ENCODE peak calls at places on chromosomes 11 and 22, in four cellular contexts. I is HepG2, Z is GM12878, K is K562. W is an unnamed sample.

GRCh38 chr11:117219455-117219854 is 12.4 kb downstream of the PCSK7 start:
- DNase-seq in Z (no peak), K (no peak), I (no peak), W (no peak)

GRCh38 chr11:78398715-78399114 is 18.9 kb downstream of the GAB2 start:
- DNase-seq in Z (no peak), I (no peak), K (no peak), W (no peak)

GRCh38 chr11:35304393-35304790 is 115.0 kb downstream of the SLC1A2 start:
- DNase-seq in I (peak), K (no peak), Z (no peak), W (no peak)

GRCh38 chr11:130786586-130786985 is 129.7 kb downstream of the SNX19 start:
- DNase-seq in Z (no peak), K (no peak), I (no peak), W (no peak)

GRCh38 chr11:3186166-3186953 is 21.2 kb upstream of the OSBPL5 start:
- DNase-seq in Z (no peak), I (no peak), K (no peak), W (no peak)

GRCh38 chr11:3000032-3000961 is 8.2 kb upstream of the NAP1L4 start:
- DNase-seq in Z (no peak), I (no peak), K (no peak), W (no peak)

GRCh38 chr11:1478544-1478943 is 8.0 kb downstream of the MOB2 start:
- DNase-seq in Z (no peak), I (no peak), K (no peak), W (no peak)

GRCh38 chr11:82823635-82824614 is 76.3 kb downstream of the PRCP start:
- DNase-seq in I (no peak), Z (no peak), K (no peak), W (no peak)

GRCh38 chr11:132784441-132784840 is 747.9 kb downstream of the OPCML start:
- DNase-seq in Z (no peak), K (no peak), I (no peak), W (no peak)

GRCh38 chr11:127345819-127346459 is 345.4 kb upstream of the KIRREL3 start:
- DNase-seq in K (peak), I (peak), Z (no peak), W (peak)

DNA sequence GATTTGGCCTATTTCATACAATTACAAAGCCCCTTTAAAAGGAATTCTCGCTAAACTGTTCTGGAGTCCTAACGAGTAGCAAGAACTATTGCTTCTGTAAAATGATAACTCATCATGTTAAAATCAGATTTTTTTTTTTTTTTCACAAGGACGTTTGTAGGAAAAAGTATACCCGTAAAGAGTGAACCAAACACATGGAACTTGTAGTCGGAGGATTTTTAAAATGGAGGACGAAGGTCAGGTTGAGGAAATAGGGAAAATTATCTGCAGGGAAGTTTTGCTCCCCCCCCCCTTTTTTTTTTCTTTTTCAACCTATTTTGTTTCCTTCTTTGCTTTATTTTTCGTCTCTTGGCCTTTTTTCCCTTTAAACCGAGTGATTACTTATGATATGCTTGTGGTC is 1.0 kb downstream of the HSD17B12 start:
- DNase-seq in I (peak), Z (no peak), K (no peak), W (no peak)
- TF ChIP-seq CREM in I (no peak), Z (no peak), K (no peak), W (no peak)

DNA sequence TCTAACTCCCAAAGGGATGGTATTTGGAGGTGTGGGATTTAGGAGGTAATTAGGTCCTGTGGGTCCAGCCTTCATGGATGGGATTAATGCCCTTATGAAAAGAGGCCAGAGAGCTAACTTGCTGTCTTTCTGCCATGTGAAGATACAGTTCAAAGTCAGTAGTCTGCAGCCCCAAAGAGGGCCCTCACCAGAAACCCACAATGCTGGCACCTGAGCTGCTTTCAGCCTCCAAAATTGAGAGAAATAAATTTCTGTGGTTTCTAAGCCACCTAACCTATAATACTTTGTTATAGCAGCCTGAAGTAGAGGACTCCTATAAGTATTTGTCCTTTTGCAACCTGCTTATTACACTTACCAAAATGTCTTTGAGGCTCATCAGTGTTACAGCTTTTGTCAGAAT is 16.2 kb downstream of the ATM start:
- DNase-seq in I (no peak), K (no peak), Z (no peak), W (no peak)
- TF ChIP-seq CREM in I (no peak), K (no peak), Z (no peak), W (no peak)

GRCh38 chr22:45452565-45453449 is 39.3 kb downstream of the RIBC2 start:
- DNase-seq in I (no peak), Z (no peak), K (no peak), W (no peak)
- TF ChIP-seq CREM in I (no peak), Z (no peak), K (no peak), W (no peak)

DNA sequence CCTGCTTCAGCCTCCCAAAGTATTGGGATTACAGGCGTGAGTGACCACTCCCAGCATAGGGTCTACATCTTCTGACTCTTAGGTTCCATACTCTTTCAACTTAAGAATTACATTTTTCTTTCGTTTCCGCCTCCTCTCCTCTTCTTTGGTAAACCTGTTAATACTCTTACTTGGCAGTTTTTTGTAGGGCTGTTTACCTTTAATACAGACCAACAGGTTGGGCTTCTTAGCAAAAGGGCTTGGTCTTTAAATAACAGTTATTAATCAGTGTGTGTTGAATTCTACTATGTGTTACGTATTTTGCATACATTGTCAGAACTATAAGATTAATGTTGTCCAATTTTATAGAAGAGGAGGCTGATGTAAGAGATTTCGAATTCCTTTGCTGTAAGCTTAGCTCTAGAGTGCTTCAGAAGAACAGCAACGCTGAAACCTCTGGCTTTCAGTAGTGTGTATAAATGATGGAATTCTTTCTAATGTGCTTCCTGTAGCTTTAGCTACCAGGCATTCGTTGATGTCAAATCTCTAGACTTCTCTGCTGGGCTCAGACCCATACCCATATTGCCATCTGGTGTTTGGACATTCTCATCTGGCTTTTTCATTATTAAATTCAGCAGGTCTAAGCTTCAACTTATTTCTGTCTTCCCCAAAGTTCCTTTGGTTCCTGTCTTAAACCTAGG is 3.1 kb downstream of the FDX1 start:
- DNase-seq in Z (no peak), K (no peak), I (no peak), W (no peak)
- TF ChIP-seq CREM in Z (no peak), K (no peak), I (no peak), W (no peak)

DNA sequence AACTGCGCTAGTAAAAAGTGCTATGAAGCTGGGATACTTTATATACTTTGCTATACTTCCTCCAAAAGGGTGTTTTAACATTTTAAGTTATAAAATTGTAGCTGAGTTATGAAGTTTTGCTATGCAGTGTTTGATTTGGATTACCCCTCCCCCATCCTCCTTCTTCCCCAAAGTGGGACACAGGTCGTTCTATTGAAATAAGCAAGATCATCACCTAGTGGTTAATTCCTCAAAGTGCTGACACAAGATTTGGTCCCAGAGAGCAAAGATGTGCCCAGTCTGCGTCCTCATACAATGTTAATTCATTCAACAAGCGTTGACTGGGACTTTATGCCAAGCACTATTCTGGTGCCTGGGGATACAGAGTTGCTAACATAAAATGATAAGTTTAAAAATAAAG is 78.5 kb downstream of the SPON1 start:
- DNase-seq in Z (no peak), K (peak), I (no peak), W (no peak)
- TF ChIP-seq CREM in Z (no peak), K (no peak), I (no peak), W (no peak)

GRCh38 chr11:19661827-19662226 is 50.8 kb upstream of the NAV2 start:
- DNase-seq in I (no peak), K (no peak), Z (no peak), W (no peak)
- TF ChIP-seq CREM in I (no peak), K (no peak), Z (no peak), W (no peak)

DNA sequence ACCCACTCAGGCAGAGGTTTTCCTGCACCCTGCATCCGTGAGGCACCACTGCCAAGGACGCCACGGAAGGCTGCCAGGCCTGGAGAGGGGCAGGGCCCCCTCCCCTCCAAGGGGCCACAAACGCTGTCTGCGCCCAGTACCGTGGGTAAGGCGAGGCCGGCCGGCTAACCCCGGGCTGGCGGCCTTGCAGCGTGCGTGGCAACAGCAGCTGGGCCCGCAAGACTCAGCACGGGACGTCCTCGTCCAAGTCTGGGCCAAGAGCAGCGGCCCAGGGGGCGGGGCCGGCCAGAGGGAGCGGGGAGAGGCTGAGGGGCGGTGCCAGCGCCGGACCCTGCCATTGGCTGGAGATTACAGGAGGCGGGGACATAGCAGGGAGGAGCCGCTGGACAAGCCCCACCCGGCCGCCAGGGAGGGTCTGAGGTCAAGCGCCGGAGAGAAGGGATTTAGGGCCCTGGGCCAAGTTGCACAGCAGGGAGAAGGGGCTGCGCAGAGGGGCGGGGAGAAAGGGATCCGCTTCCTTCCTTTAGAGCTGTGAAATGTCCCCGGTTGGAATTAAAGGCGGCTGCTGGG is 16.0 kb downstream of the SLC43A1 start:
- DNase-seq in Z (no peak), K (peak), I (peak), W (peak)
- TF ChIP-seq CREM in Z (no peak), K (no peak), I (no peak), W (no peak)

GRCh38 chr11:12457030-12457600 is 79.7 kb downstream of the PARVA start:
- DNase-seq in K (no peak), Z (no peak), I (no peak), W (no peak)

GRCh38 chr11:12460441-12460840 is 83.1 kb downstream of the PARVA start:
- DNase-seq in K (no peak), I (peak), Z (no peak), W (no peak)

GRCh38 chr11:12455938-12456337 is 78.6 kb downstream of the PARVA start:
- DNase-seq in I (no peak), Z (no peak), K (no peak), W (no peak)

GRCh38 chr11:12459374-12459773 is 82.0 kb downstream of the PARVA start:
- DNase-seq in Z (no peak), K (no peak), I (no peak), W (no peak)

GRCh38 chr11:12458042-12458441 is 80.7 kb downstream of the PARVA start:
- DNase-seq in I (no peak), K (no peak), Z (no peak), W (no peak)
- TF ChIP-seq CREM in I (no peak), K (no peak), Z (no peak), W (no peak)

DNA sequence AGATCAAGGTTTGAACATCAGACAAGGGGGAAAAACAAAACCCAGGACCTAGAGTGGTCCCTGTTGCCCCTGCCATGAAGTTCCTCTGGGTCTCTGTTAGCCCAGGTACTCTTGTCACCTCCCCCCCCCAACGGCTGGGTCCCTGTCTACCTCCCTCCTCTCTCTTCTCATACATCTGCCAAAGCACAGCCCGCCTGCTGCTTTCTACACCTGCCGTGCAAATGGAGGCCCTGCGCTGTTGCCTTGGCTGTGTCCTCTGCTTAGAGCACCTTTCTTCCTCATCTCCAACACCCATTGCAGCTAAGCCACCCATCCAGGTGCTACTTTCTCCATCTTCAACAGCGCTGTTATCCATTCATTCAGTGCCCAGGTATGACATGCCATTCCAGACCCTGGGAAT is 99.2 kb downstream of the TP53I11 start:
- DNase-seq in K (no peak), I (no peak), Z (no peak), W (no peak)
- TF ChIP-seq CREM in K (no peak), I (no peak), Z (no peak), W (no peak)